ENCODE peak calls at places on chromosomes 5 and 9, in four cellular contexts. R is stimulated activated naive CD8-positive, alpha-beta T cell treated with anti-CD3 and anti-CD28 coated beads, Interleukin-15, amount 100 ng/mL, for 72 hours; Z is activated naive CD8-positive, alpha-beta T cell treated with anti-CD3 and anti-CD28 coated beads, Interleukin-2, amount 50 U/mL, for 24 hours; W is activated T-helper 1 cell treated with Interleukin-2 at 50 U/mL for 16 hours. V is an unnamed sample.

GRCh38 chr5:113215401-113216060 is 219.3 kb downstream of the TSSK1B start:
- DNase-seq in R (no peak), W (no peak), Z (no peak), V (no peak)

GRCh38 chr5:37991267-37991902 is 151.5 kb upstream of the GDNF start:
- DNase-seq in W (no peak), Z (no peak), R (no peak), V (no peak)

GRCh38 chr5:100855940-100856339 is 47.1 kb downstream of the ST8SIA4 start:
- DNase-seq in W (no peak), Z (no peak), R (no peak), V (no peak)

GRCh38 chr5:128904815-128905214 is 60.5 kb upstream of the SLC27A6 start:
- DNase-seq in Z (no peak), W (no peak), R (no peak), V (no peak)

GRCh38 chr5:126456217-126456616 is 33.0 kb downstream of the GRAMD2B start:
- DNase-seq in R (no peak), Z (no peak), W (no peak), V (no peak)

GRCh38 chr5:142634375-142635018 is 51.4 kb downstream of the FGF1 start:
- DNase-seq in R (no peak), W (no peak), Z (no peak), V (no peak)

GRCh38 chr5:124546643-124547042 is 199.8 kb downstream of the ZNF608 start:
- DNase-seq in Z (no peak), W (no peak), R (no peak), V (no peak)

GRCh38 chr9:121198512-121199042 is 3.1 kb downstream of the RAB14 start:
- DNase-seq in R (no peak), Z (no peak), W (no peak), V (no peak)

GRCh38 chr5:180083529-180084060 is 12.0 kb upstream of the RNF130 start:
- DNase-seq in R (no peak), W (no peak), Z (no peak), V (no peak)

V was measured in BJ.